ENCODE peak calls at places on chromosomes 11 and 22, in six cellular contexts. P is NB4; I is posterior vena cava; Q is upper lobe of right lung; G is activated naive CD8-positive, alpha-beta T cell treated with anti-CD3 and anti-CD28 coated beads, Interleukin-2, amount 10 ng/mL, durations not matched to agents 7 days and 5 days; T is memory B cell. J is an unnamed sample.
A peak's percentile ranks its signal among the peaks of the same experiment; 100 is the strongest.

GRCh38 chr22:49825944-49826602 is 1.6 kb downstream of the BRD1 start:
- DNase-seq in P (peak; percentile 69), I (no peak), Q (no peak), G (peak; percentile 68), T (no peak), J (no peak)

GRCh38 chr11:102177126-102177525 is 66.9 kb downstream of the YAP1 start:
- DNase-seq in P (no peak), I (no peak), Q (no peak), G (no peak), T (no peak), J (no peak)

GRCh38 chr11:81476345-81476744 is 1257.3 kb downstream of the FAM181B start:
- DNase-seq in P (no peak), I (no peak), Q (no peak), G (no peak), T (no peak), J (no peak)

GRCh38 chr11:3944198-3944597 is 88.7 kb downstream of the STIM1 start:
- DNase-seq in P (no peak), I (no peak), Q (no peak), G (no peak), T (no peak), J (no peak)

GRCh38 chr11:116879789-116880402 is 42.5 kb upstream of the APOA1 start:
- DNase-seq in P (peak; percentile 83), I (no peak), Q (no peak), G (no peak), T (peak; percentile 42), J (no peak)

GRCh38 chr11:120893431-120894206 is 130.3 kb upstream of the TBCEL start:
- DNase-seq in P (no peak), I (no peak), Q (no peak), G (no peak), T (no peak), J (no peak)

GRCh38 chr11:8201524-8202365 is 32.9 kb upstream of the RIC3 start:
- DNase-seq in P (peak; percentile 60), I (peak; percentile 19), Q (no peak), G (no peak), T (peak; percentile 63), J (no peak)

GRCh38 chr11:63537293-63538101 is 889 bp downstream of the PLAAT4 start:
- DNase-seq in P (no peak), I (no peak), Q (peak; percentile 73), G (no peak), T (no peak), J (no peak)

GRCh38 chr11:98183034-98183433 is 837.7 kb upstream of the CNTN5 start:
- DNase-seq in P (no peak), I (no peak), Q (no peak), G (no peak), T (no peak), J (no peak)

J was measured in mesenteric fat pad.